ENCODE peak calls at places on chromosomes 13 and 19, in four cellular contexts. F, K, Q and S are unnamed samples.
A peak's percentile ranks its signal among the peaks of the same experiment; 100 is the strongest.

GRCh38 chr13:66468656-66469055 is 761.5 kb downstream of the PCDH9 start:
- DNase-seq in F (peak; percentile 30), K (no peak), Q (no peak), S (no peak)

GRCh38 chr19:1655131-1655981 is 2.9 kb upstream of the TCF3 start:
- DNase-seq in F (no peak), K (no peak), Q (peak; percentile 37), S (no peak)

GRCh38 chr13:45809810-45810394 is 41.7 kb downstream of the SIAH3 start:
- DNase-seq in F (no peak), K (no peak), Q (no peak), S (no peak)

GRCh38 chr19:34359954-34360315 is 5.1 kb upstream of the GPI start:
- DNase-seq in F (no peak), K (no peak), Q (no peak), S (no peak)

GRCh38 chr13:40317980-40318327 is 348.5 kb downstream of the FOXO1 start:
- DNase-seq in F (no peak), K (no peak), Q (no peak), S (no peak)

GRCh38 chr13:59946924-59947323 is 216.8 kb downstream of the DIAPH3 start:
- DNase-seq in F (peak; percentile 3), K (no peak), Q (no peak), S (no peak)

GRCh38 chr19:2661615-2662014 is 40.9 kb downstream of the GNG7 start:
- DNase-seq in F (no peak), K (no peak), Q (no peak), S (no peak)

GRCh38 chr13:112771877-112772538 is 82.2 kb downstream of the ATP11A start:
- DNase-seq in F (no peak), K (peak; percentile 67), Q (no peak), S (no peak)

GRCh38 chr19:28258794-28259193 is 954.2 kb downstream of the UQCRFS1 start:
- DNase-seq in F (no peak), K (no peak), Q (no peak), S (no peak)

GRCh38 chr19:34254552-34255432 is at the start of gene GARRE1:
- DNase-seq in F (peak; percentile 24), K (peak; percentile 91), Q (no peak), S (no peak)

GRCh38 chr19:41479757-41480191 is 36.8 kb downstream of the ERICH4 start:
- DNase-seq in F (no peak), K (no peak), Q (no peak), S (no peak)

GRCh38 chr19:49120325-49120683 is 960 bp downstream of the PPFIA3 start:
- DNase-seq in F (no peak), K (no peak), Q (no peak), S (no peak)

GRCh38 chr19:49120868-49121267 is 1.5 kb downstream of the PPFIA3 start:
- DNase-seq in F (no peak), K (no peak), Q (no peak), S (no peak)

GRCh38 chr19:49119411-49120324 is at the start of gene PPFIA3:
- DNase-seq in F (peak; percentile 54), K (peak; percentile 77), Q (peak; percentile 63), S (no peak)

GRCh38 chr19:49117677-49118564 is 1.0 kb downstream of the C19orf73 start:
- DNase-seq in F (no peak), K (no peak), Q (no peak), S (no peak)

GRCh38 chr19:49118565-49119410 is at the start of gene C19orf73:
- DNase-seq in F (peak; percentile 91), K (peak; percentile 96), Q (peak; percentile 93), S (peak; percentile 54)
- TF ChIP-seq CTCF in F (no peak), K (no peak), Q (no peak), S (no peak)

GRCh38 chr13:33876716-33877394 is 58.9 kb downstream of the RFC3 start:
- DNase-seq in F (no peak), K (no peak), Q (no peak), S (no peak)

GRCh38 chr13:33879044-33879596 is 61.2 kb downstream of the RFC3 start:
- DNase-seq in F (no peak), K (no peak), Q (no peak), S (no peak)

GRCh38 chr13:33884506-33885221 is 66.7 kb downstream of the RFC3 start:
- DNase-seq in F (no peak), K (no peak), Q (no peak), S (no peak)

GRCh38 chr13:33882804-33883203 is 64.9 kb downstream of the RFC3 start:
- DNase-seq in F (no peak), K (no peak), Q (no peak), S (no peak)
- TF ChIP-seq CTCF in F (no peak), K (no peak), Q (no peak), S (no peak)

GRCh38 chr13:80603351-80603750 is 262.4 kb upstream of the SPRY2 start:
- DNase-seq in F (no peak), K (no peak), Q (no peak), S (no peak)

GRCh38 chr13:80599765-80600164 is 258.8 kb upstream of the SPRY2 start:
- DNase-seq in F (no peak), K (no peak), Q (no peak), S (no peak)

GRCh38 chr13:80605007-80605406 is 264.1 kb upstream of the SPRY2 start:
- DNase-seq in F (no peak), K (no peak), Q (no peak), S (no peak)

GRCh38 chr13:80605743-80606142 is 264.8 kb upstream of the SPRY2 start:
- DNase-seq in F (no peak), K (no peak), Q (no peak), S (no peak)

DNA sequence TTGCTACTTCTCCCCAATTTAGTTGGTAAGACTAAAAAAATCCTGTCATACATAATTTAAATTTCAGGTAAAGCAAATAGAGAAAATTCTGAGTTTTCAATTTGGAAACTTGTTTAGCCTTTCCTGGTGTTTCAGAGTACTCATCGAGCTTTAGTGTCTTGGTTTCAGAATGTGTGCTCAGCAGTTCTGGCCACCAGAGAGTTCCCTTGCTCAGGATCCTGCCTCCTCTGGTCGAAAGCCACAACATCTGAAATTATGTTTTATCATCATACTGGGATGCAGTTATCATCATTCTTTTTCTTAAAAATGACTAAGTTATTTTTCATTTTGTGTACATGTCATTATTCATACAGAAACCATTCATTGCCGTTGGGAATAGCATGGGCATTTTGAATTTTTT is 263.2 kb upstream of the SPRY2 start:
- DNase-seq in F (no peak), K (no peak), Q (no peak), S (no peak)
- TF ChIP-seq CTCF in F (no peak), K (no peak), Q (no peak), S (no peak)

GRCh38 chr13:101919541-101920306 is 467.2 kb downstream of the ITGBL1 start:
- DNase-seq in F (peak; percentile 10), K (no peak), Q (no peak), S (no peak)
- TF ChIP-seq CTCF in F (no peak), K (no peak), Q (no peak), S (peak; percentile 8)

DNA sequence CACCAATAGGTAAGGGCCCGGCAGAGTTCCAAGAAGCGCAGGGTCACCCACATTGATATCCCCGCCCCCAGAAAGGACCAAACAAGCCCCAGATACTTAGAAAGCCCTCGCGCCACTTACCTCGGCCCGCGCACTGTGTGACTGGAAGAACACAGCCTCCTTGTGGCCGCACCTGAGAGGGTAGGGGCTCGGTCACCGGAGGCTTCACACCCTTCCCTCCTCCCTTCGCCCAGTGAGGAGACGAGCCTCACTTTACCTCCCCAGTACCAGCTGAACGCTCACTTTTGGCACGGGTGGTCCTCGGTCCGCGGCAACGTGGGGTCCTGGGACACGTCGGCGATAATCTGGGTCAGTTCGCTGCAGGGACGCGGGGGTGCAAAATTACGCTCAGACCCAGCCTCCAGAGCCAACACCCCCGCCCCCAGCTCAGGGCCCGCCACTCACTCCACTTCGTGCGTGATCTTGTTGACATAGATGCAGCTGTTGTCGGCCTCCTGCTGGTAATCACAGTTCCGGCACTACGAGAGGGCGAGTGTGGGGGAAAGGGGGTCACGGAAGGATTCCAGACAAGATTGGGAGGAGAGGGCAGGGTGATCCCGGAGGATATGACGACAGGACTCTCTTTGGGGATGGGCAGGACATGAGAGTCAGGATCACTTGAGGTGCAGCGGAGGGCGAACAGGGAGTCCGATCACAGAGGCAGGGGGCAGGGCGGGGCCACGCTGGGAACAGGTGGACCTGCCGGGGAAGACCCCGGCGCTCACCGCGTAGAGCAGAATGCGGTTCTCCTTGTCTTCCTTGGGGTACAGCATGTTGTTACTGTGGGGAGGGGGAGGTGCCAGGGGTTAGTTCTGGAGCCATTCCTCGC is 546 bp downstream of the POLR2I start:
- DNase-seq in F (peak; percentile 30), K (peak; percentile 40), Q (peak; percentile 42), S (no peak)
- TF ChIP-seq CTCF in F (peak; percentile 24), K (peak; percentile 9), Q (peak; percentile 15), S (peak; percentile 35)

GRCh38 chr19:55212447-55212846 is 3.1 kb upstream of the PTPRH start:
- DNase-seq in F (no peak), K (no peak), Q (no peak), S (no peak)
- TF ChIP-seq CTCF in F (peak; percentile 19), K (no peak), Q (peak; percentile 68), S (no peak)

DNA sequence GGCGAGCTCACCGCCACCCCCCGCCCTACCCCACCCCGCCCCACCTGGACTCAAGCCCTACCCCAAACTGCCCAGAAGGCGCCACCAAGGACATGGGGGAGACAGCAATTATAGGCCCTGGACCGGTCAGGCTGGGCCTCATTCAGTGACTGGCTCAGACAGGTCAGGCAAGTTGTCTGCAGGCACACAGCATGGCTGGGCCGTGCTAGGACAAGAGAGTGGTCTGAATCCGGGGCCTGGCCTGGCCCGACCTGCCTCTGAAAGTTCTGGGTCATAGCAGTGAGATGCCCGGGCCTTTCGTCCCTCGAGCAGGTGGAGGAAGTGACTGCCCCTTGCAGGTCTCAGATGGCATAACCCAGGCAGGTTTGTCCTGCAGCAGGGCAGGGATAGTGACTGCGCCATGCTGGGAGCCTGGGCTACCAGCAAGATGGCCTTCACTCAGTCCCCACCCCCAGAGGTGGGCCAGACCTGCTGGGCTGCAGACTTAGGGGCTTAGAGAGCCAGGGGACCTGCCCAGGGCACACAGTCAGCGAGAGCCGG is 21.0 kb downstream of the COMP start:
- DNase-seq in F (no peak), K (no peak), Q (no peak), S (no peak)
- TF ChIP-seq CTCF in F (no peak), K (no peak), Q (no peak), S (no peak)

GRCh38 chr13:37134411-37135041 is 29.1 kb upstream of the CSNK1A1L start:
- DNase-seq in F (peak; percentile 90), K (no peak), Q (no peak), S (peak; percentile 32)
- TF ChIP-seq CTCF in F (no peak), K (no peak), Q (no peak), S (no peak)

GRCh38 chr19:7915250-7916136 is 863 bp downstream of the TGFBR3L start:
- DNase-seq in F (no peak), K (no peak), Q (no peak), S (no peak)

GRCh38 chr19:7914598-7915045 is at the start of gene TGFBR3L:
- DNase-seq in F (no peak), K (no peak), Q (no peak), S (no peak)

GRCh38 chr19:7916908-7917291 is 2.3 kb downstream of the TGFBR3L start:
- DNase-seq in F (no peak), K (no peak), Q (no peak), S (no peak)

GRCh38 chr19:7917292-7918061 is 2.7 kb upstream of the SNAPC2 start:
- DNase-seq in F (peak; percentile 45), K (peak; percentile 58), Q (no peak), S (no peak)

GRCh38 chr19:7916137-7916907 is 1.7 kb downstream of the TGFBR3L start:
- DNase-seq in F (no peak), K (peak; percentile 42), Q (no peak), S (no peak)
- TF ChIP-seq CTCF in F (no peak), K (no peak), Q (no peak), S (no peak)